ENCODE peak calls at places on chromosomes 12 and 14, in six cellular contexts. M is GM12878, B is HepG2, F is upper lobe of left lung, L is HCT116, I is K562. X is an unnamed sample.

GRCh38 chr14:103022669-103023044 is 34.7 kb downstream of the CDC42BPB start:
- ATAC-seq in M (no peak), I (peak), F (no peak), L (no peak), B (no peak), X (no peak)

GRCh38 chr14:50541159-50541567 is 8.8 kb upstream of the MAP4K5 start:
- ATAC-seq in M (no peak), F (no peak), L (no peak), B (no peak), I (no peak), X (no peak)

GRCh38 chr12:49703647-49704137 is 3.5 kb downstream of the FMNL3 start:
- ATAC-seq in F (no peak), M (peak), B (no peak), I (no peak), L (no peak), X (no peak)

GRCh38 chr12:28899951-28900350 is 249.1 kb upstream of the FAR2 start:
- ATAC-seq in L (no peak), F (no peak), I (no peak), B (no peak), M (no peak), X (no peak)

GRCh38 chr12:32107376-32108267 is 975 bp downstream of the BICD1 start:
- ATAC-seq in F (peak), M (peak), I (peak), B (peak), L (peak), X (no peak)

GRCh38 chr12:53688134-53688533 is 12.3 kb upstream of the ATP5MC2 start:
- ATAC-seq in M (no peak), L (no peak), I (no peak), B (no peak), F (no peak), X (no peak)

GRCh38 chr14:53715390-53715730 is 241.3 kb downstream of the BMP4 start:
- ATAC-seq in F (peak), L (peak), I (no peak), M (no peak), B (peak), X (peak)

GRCh38 chr14:68547305-68548193 is 245.3 kb downstream of the ZFP36L1 start:
- ATAC-seq in B (no peak), L (peak), I (no peak), M (no peak), F (peak), X (peak)

GRCh38 chr12:112304411-112304810 is 77.8 kb downstream of the HECTD4 start:
- ATAC-seq in M (no peak), I (no peak), L (no peak), B (no peak), F (no peak), X (no peak)

GRCh38 chr14:69151458-69152180 is 1.3 kb downstream of the DCAF5 start:
- ATAC-seq in I (peak), L (peak), M (peak), B (peak), F (peak), X (peak)

GRCh38 chr12:115383668-115384067 is 699.7 kb upstream of the TBX3 start:
- ATAC-seq in B (no peak), L (no peak), I (no peak), M (peak), F (peak), X (no peak)

GRCh38 chr12:130916251-130916911 is 37.3 kb upstream of the ADGRD1 start:
- ATAC-seq in L (peak), M (peak), F (peak), B (peak), I (peak), X (peak)

GRCh38 chr12:32647275-32647674 is 31.8 kb upstream of the DNM1L start:
- ATAC-seq in F (no peak), I (peak), M (no peak), L (no peak), B (peak), X (no peak)

GRCh38 chr12:128823216-128823915 is 392 bp downstream of the SLC15A4 start:
- ATAC-seq in I (peak), B (peak), F (no peak), M (peak), L (peak), X (peak)

GRCh38 chr12:124909831-124910560 is 4.5 kb downstream of the UBC start:
- ATAC-seq in I (peak), L (peak), M (peak), F (no peak), B (peak), X (peak)

GRCh38 chr14:99604766-99605298 is 825 bp upstream of the CCDC85C start:
- ATAC-seq in L (peak), B (peak), F (peak), M (peak), I (peak), X (peak)

GRCh38 chr12:120247183-120247582 is 18.3 kb downstream of the PXN start:
- ATAC-seq in I (no peak), L (peak), F (no peak), M (no peak), B (no peak), X (no peak)

GRCh38 chr12:79643821-79644220 is 46.9 kb downstream of the PAWR start:
- ATAC-seq in L (no peak), M (no peak), I (no peak), B (peak), F (no peak), X (no peak)

GRCh38 chr12:119808441-119808840 is 68.7 kb downstream of the CIT start:
- ATAC-seq in L (no peak), I (no peak), F (no peak), B (no peak), M (no peak), X (no peak)

GRCh38 chr12:84912191-84913142 is at the start of gene SLC6A15:
- ATAC-seq in M (peak), B (peak), F (peak), L (no peak), I (no peak), X (peak)

GRCh38 chr12:74490390-74491064 is 47.1 kb upstream of the ATXN7L3B start:
- ATAC-seq in I (no peak), F (no peak), L (no peak), B (no peak), M (peak), X (no peak)

GRCh38 chr12:3097836-3098235 is 20.7 kb downstream of the TSPAN9 start:
- ATAC-seq in B (peak), I (peak), F (peak), L (no peak), M (peak), X (no peak)

GRCh38 chr14:93715279-93715927 is 72.9 kb downstream of the PRIMA1 start:
- ATAC-seq in M (no peak), L (no peak), B (peak), F (no peak), I (no peak), X (no peak)

GRCh38 chr12:133129368-133130037 is 571 bp downstream of the ZNF891 start:
- ATAC-seq in F (no peak), L (no peak), I (no peak), B (peak), M (peak), X (peak)

GRCh38 chr14:55589171-55589570 is 9.2 kb downstream of the KTN1 start:
- ATAC-seq in L (no peak), B (no peak), F (no peak), M (no peak), I (no peak), X (no peak)

GRCh38 chr14:68520637-68521556 is 272.0 kb downstream of the ZFP36L1 start:
- ATAC-seq in B (peak), M (peak), I (no peak), F (peak), L (peak), X (no peak)

GRCh38 chr12:117907108-117907689 is 61.6 kb downstream of the KSR2 start:
- ATAC-seq in B (no peak), I (peak), M (no peak), L (no peak), F (no peak), X (no peak)

GRCh38 chr12:109795023-109795422 is 38.2 kb downstream of the TRPV4 start:
- ATAC-seq in M (no peak), L (peak), I (no peak), F (no peak), B (no peak), X (no peak)

GRCh38 chr14:77355811-77356210 is 21.1 kb downstream of the TMED8 start:
- ATAC-seq in M (no peak), L (no peak), F (no peak), I (no peak), B (no peak), X (no peak)

GRCh38 chr12:54240971-54241588 is 38.8 kb downstream of the CBX5 start:
- ATAC-seq in B (no peak), M (peak), F (no peak), I (peak), L (no peak), X (no peak)

GRCh38 chr12:132170637-132171292 is 26.5 kb downstream of the NOC4L start:
- ATAC-seq in I (no peak), B (peak), F (no peak), L (no peak), M (no peak), X (no peak)

GRCh38 chr12:113870035-113870434 is 96.1 kb downstream of the RBM19 start:
- ATAC-seq in B (no peak), F (no peak), M (no peak), L (no peak), I (no peak), X (no peak)

GRCh38 chr12:106648736-106649135 is 65.9 kb downstream of the RFX4 start:
- ATAC-seq in B (no peak), L (no peak), I (no peak), F (no peak), M (no peak), X (no peak)

GRCh38 chr12:130110910-130111309 is 51.4 kb upstream of the FZD10 start:
- ATAC-seq in B (no peak), F (no peak), L (no peak), I (no peak), M (no peak), X (no peak)

GRCh38 chr14:96146131-96146771 is 58.4 kb upstream of the BDKRB2 start:
- ATAC-seq in L (no peak), M (no peak), I (no peak), F (peak), B (no peak), X (peak)

GRCh38 chr12:114131824-114132223 is 165.7 kb upstream of the RBM19 start:
- ATAC-seq in I (no peak), B (no peak), F (no peak), M (no peak), L (peak), X (no peak)

GRCh38 chr12:96321941-96322340 is 78.3 kb downstream of the CDK17 start:
- ATAC-seq in I (no peak), M (no peak), B (no peak), F (no peak), L (no peak), X (no peak)

GRCh38 chr12:106123551-106123991 is 15.2 kb downstream of the NUAK1 start:
- ATAC-seq in B (no peak), F (no peak), I (no peak), L (peak), M (no peak), X (peak)

GRCh38 chr12:100254876-100255275 is 12.0 kb downstream of the DEPDC4 start:
- ATAC-seq in M (no peak), B (no peak), L (no peak), F (no peak), I (no peak), X (no peak)

GRCh38 chr12:123550700-123551099 is 17.2 kb upstream of the RILPL1 start:
- ATAC-seq in M (no peak), I (no peak), F (no peak), B (no peak), L (no peak), X (no peak)
- TF ChIP-seq POLR2AphosphoS5 in M (no peak), I (no peak), F (no peak), B (no peak), L (no peak), X (no peak)

DNA sequence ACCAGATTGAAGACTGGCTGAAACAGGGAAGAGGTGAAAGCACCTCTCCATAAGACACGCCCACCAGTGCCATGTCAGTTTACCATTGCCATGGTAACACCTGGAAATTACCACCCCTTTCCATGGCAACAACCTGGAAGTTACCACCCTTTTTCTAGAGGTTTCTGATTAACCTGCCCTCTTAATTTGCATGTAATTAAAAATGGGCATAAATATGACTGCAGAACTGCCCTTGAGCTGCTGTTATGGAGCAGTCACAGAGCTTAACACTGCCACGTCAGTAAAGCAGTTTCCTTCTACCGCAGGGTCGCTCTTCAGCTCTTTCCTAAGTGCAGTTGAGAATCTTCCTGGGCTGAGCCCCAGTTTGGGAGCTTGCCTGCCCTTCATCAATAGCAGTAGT is 55.2 kb downstream of the RASSF3 start:
- ATAC-seq in I (no peak), B (no peak), L (no peak), F (no peak), M (peak), X (no peak)
- TF ChIP-seq POLR2A in I (no peak), B (no peak), L (no peak), F (no peak), M (peak), X (no peak)

GRCh38 chr12:121432740-121433476 is 33.0 kb downstream of the RNF34 start:
- ATAC-seq in M (no peak), F (no peak), L (no peak), I (no peak), B (no peak), X (no peak)
- TF ChIP-seq POLR2AphosphoS5 in M (no peak), F (no peak), L (no peak), I (no peak), B (no peak), X (no peak)

GRCh38 chr14:63745858-63746425 is 18.1 kb upstream of the SGPP1 start:
- ATAC-seq in L (no peak), I (peak), M (peak), B (peak), F (no peak), X (no peak)
- TF ChIP-seq POLR2A in L (no peak), I (no peak), M (peak), B (no peak), F (no peak), X (no peak)

X was measured in gastroesophageal sphincter.